ENCODE peak calls at places on chromosomes 2 and 18, in four cellular contexts. F, J, G and R are unnamed samples.

GRCh38 chr2:112679484-112679883 is 33.7 kb downstream of the SLC20A1 start:
- DNase-seq in F (no peak), J (no peak), G (no peak), R (no peak)

GRCh38 chr2:103817746-103818145 is 1036.2 kb upstream of the POU3F3 start:
- DNase-seq in F (no peak), J (no peak), G (no peak), R (no peak)

GRCh38 chr2:35548171-35548570 is 807.4 kb upstream of the CRIM1 start:
- DNase-seq in F (no peak), J (no peak), G (no peak), R (no peak)

GRCh38 chr18:76452357-76452756 is 42.7 kb downstream of the ZNF516 start:
- DNase-seq in F (peak), J (no peak), G (no peak), R (no peak)

GRCh38 chr2:200403794-200404193 is 97.3 kb downstream of the SPATS2L start:
- DNase-seq in F (no peak), J (no peak), G (no peak), R (no peak)

GRCh38 chr18:25467226-25468065 is 115.5 kb upstream of the ZNF521 start:
- DNase-seq in F (no peak), J (no peak), G (no peak), R (no peak)

GRCh38 chr2:16662440-16662839 is 3.2 kb downstream of the CYRIA start:
- DNase-seq in F (no peak), J (no peak), G (no peak), R (no peak)

GRCh38 chr2:176126929-176127768 is 2.4 kb upstream of the HOXD8 start:
- DNase-seq in F (no peak), J (peak), G (peak), R (peak)

GRCh38 chr2:216023055-216023648 is 9.8 kb upstream of the MREG start:
- DNase-seq in F (peak), J (peak), G (peak), R (peak)

GRCh38 chr2:235934059-235934896 is 233.9 kb downstream of the GBX2 start:
- DNase-seq in F (no peak), J (no peak), G (no peak), R (no peak)

GRCh38 chr2:238255146-238255545 is 15.3 kb upstream of the HES6 start:
- DNase-seq in F (no peak), J (no peak), G (no peak), R (no peak)

GRCh38 chr2:157178865-157179264 is 78.6 kb upstream of the GALNT5 start:
- DNase-seq in F (no peak), J (no peak), G (no peak), R (no peak)

GRCh38 chr18:67417864-67418523 is 98.5 kb downstream of the DSEL start:
- DNase-seq in F (peak), J (no peak), G (peak), R (peak)

GRCh38 chr18:34358923-34359322 is 134.2 kb upstream of the NOL4 start:
- DNase-seq in F (no peak), J (no peak), G (no peak), R (no peak)

GRCh38 chr18:79567481-79568147 is 112.0 kb upstream of the CTDP1 start:
- DNase-seq in F (peak), J (no peak), G (no peak), R (no peak)

GRCh38 chr2:54557601-54558187 is 101.6 kb downstream of the SPTBN1 start:
- DNase-seq in F (peak), J (peak), G (peak), R (peak)

GRCh38 chr2:5389740-5390139 is 302.4 kb upstream of the SOX11 start:
- DNase-seq in F (no peak), J (no peak), G (no peak), R (no peak)

GRCh38 chr18:64037812-64038414 is 68.0 kb downstream of the SERPINB8 start:
- DNase-seq in F (peak), J (no peak), G (peak), R (no peak)

GRCh38 chr2:7115364-7115763 is 198.2 kb downstream of the RNF144A start:
- DNase-seq in F (no peak), J (no peak), G (no peak), R (no peak)